ENCODE peak calls at places on chromosomes 13 and 19, in five cellular contexts. One of them, this sample, is unnamed.
A peak's percentile ranks its signal among the peaks of the same experiment; 100 is the strongest.

GRCh38 chr13:110610955-110611595 is 4.3 kb upstream of the NAXD start:
- DNase-seq in CD4-positive, CD25-positive, alpha-beta regulatory T cell: no peak
- DNase-seq in tibial artery: no peak
- DNase-seq in colonic mucosa: no peak
- DNase-seq in upper lobe of left lung: no peak
- DNase-seq in this sample: no peak

GRCh38 chr19:6767357-6768235 is at the start of gene SH2D3A:
- DNase-seq in CD4-positive, CD25-positive, alpha-beta regulatory T cell: peak; percentile 94
- DNase-seq in tibial artery: no peak
- DNase-seq in colonic mucosa: peak; percentile 98
- DNase-seq in upper lobe of left lung: peak; percentile 97
- DNase-seq in this sample: peak; percentile 96

GRCh38 chr19:4224470-4224869 is 4.9 kb upstream of the EBI3 start:
- DNase-seq in CD4-positive, CD25-positive, alpha-beta regulatory T cell: no peak
- DNase-seq in tibial artery: no peak
- DNase-seq in colonic mucosa: no peak
- DNase-seq in upper lobe of left lung: no peak
- DNase-seq in this sample: no peak

GRCh38 chr13:65926750-65927171 is 1303.4 kb downstream of the PCDH9 start:
- DNase-seq in CD4-positive, CD25-positive, alpha-beta regulatory T cell: no peak
- DNase-seq in tibial artery: no peak
- DNase-seq in colonic mucosa: peak; percentile 20
- DNase-seq in upper lobe of left lung: peak; percentile 13
- DNase-seq in this sample: peak; percentile 63

GRCh38 chr19:44626067-44626624 is 12.8 kb downstream of the IGSF23 start:
- DNase-seq in CD4-positive, CD25-positive, alpha-beta regulatory T cell: no peak
- DNase-seq in tibial artery: no peak
- DNase-seq in colonic mucosa: no peak
- DNase-seq in upper lobe of left lung: no peak
- DNase-seq in this sample: no peak

GRCh38 chr19:5691205-5691929 is 1.3 kb downstream of the RPL36 start:
- DNase-seq in CD4-positive, CD25-positive, alpha-beta regulatory T cell: peak; percentile 43
- DNase-seq in tibial artery: no peak
- DNase-seq in colonic mucosa: peak; percentile 85
- DNase-seq in upper lobe of left lung: peak; percentile 87
- DNase-seq in this sample: peak; percentile 78

GRCh38 chr13:32737111-32737571 is 150.9 kb downstream of the PDS5B start:
- DNase-seq in CD4-positive, CD25-positive, alpha-beta regulatory T cell: peak; percentile 49
- DNase-seq in tibial artery: no peak
- DNase-seq in colonic mucosa: no peak
- DNase-seq in upper lobe of left lung: no peak
- DNase-seq in this sample: no peak

GRCh38 chr13:65454403-65454802 is 1775.7 kb downstream of the PCDH9 start:
- DNase-seq in CD4-positive, CD25-positive, alpha-beta regulatory T cell: no peak
- DNase-seq in tibial artery: no peak
- DNase-seq in colonic mucosa: no peak
- DNase-seq in upper lobe of left lung: no peak
- DNase-seq in this sample: no peak

GRCh38 chr19:41407271-41407670 is 9.7 kb downstream of the BCKDHA start:
- DNase-seq in CD4-positive, CD25-positive, alpha-beta regulatory T cell: no peak
- DNase-seq in tibial artery: no peak
- DNase-seq in colonic mucosa: no peak
- DNase-seq in upper lobe of left lung: no peak
- DNase-seq in this sample: no peak

GRCh38 chr19:55279773-55280643 is at the start of gene HSPBP1:
- DNase-seq in CD4-positive, CD25-positive, alpha-beta regulatory T cell: peak; percentile 95
- DNase-seq in tibial artery: peak; percentile 95
- DNase-seq in colonic mucosa: peak; percentile 97
- DNase-seq in upper lobe of left lung: peak; percentile 99
- DNase-seq in this sample: peak; percentile 96

GRCh38 chr13:44930907-44931676 is 58.2 kb downstream of the NUFIP1 start:
- DNase-seq in CD4-positive, CD25-positive, alpha-beta regulatory T cell: no peak
- DNase-seq in tibial artery: no peak
- DNase-seq in colonic mucosa: no peak
- DNase-seq in upper lobe of left lung: no peak
- DNase-seq in this sample: no peak

GRCh38 chr19:56367829-56368711 is 25.3 kb downstream of the ZNF582 start:
- DNase-seq in CD4-positive, CD25-positive, alpha-beta regulatory T cell: peak; percentile 69
- DNase-seq in tibial artery: peak; percentile 94
- DNase-seq in colonic mucosa: peak; percentile 89
- DNase-seq in upper lobe of left lung: peak; percentile 96
- DNase-seq in this sample: peak; percentile 95

GRCh38 chr13:110396913-110397379 is 89.9 kb downstream of the COL4A2 start:
- DNase-seq in CD4-positive, CD25-positive, alpha-beta regulatory T cell: no peak
- DNase-seq in tibial artery: peak; percentile 98
- DNase-seq in colonic mucosa: peak; percentile 52
- DNase-seq in upper lobe of left lung: no peak
- DNase-seq in this sample: no peak

GRCh38 chr13:66635526-66635925 is 594.6 kb downstream of the PCDH9 start:
- DNase-seq in CD4-positive, CD25-positive, alpha-beta regulatory T cell: no peak
- DNase-seq in tibial artery: no peak
- DNase-seq in colonic mucosa: no peak
- DNase-seq in upper lobe of left lung: no peak
- DNase-seq in this sample: no peak

GRCh38 chr19:45960595-45961235 is 12.9 kb downstream of the NOVA2 start:
- DNase-seq in CD4-positive, CD25-positive, alpha-beta regulatory T cell: no peak
- DNase-seq in tibial artery: no peak
- DNase-seq in colonic mucosa: no peak
- DNase-seq in upper lobe of left lung: peak; percentile 43
- DNase-seq in this sample: no peak

GRCh38 chr13:72313546-72313945 is 413.9 kb downstream of the MZT1 start:
- DNase-seq in CD4-positive, CD25-positive, alpha-beta regulatory T cell: no peak
- DNase-seq in tibial artery: no peak
- DNase-seq in colonic mucosa: no peak
- DNase-seq in upper lobe of left lung: no peak
- DNase-seq in this sample: no peak

GRCh38 chr13:91400094-91400462 is 1.7 kb downstream of the GPC5 start:
- DNase-seq in CD4-positive, CD25-positive, alpha-beta regulatory T cell: no peak
- DNase-seq in tibial artery: no peak
- DNase-seq in colonic mucosa: no peak
- DNase-seq in upper lobe of left lung: no peak
- DNase-seq in this sample: no peak
- H3K27me3 ChIP-seq in CD4-positive, CD25-positive, alpha-beta regulatory T cell: peaks cover 36% of the 10 kb centered on the region
- H3K27me3 ChIP-seq in tibial artery: peaks cover 17% of the 10 kb centered on the region
- H3K27me3 ChIP-seq in colonic mucosa: peaks cover 19% of the 10 kb centered on the region
- H3K27me3 ChIP-seq in upper lobe of left lung: no peaks in the 10 kb centered on the region
- H3K27me3 ChIP-seq in this sample: peaks cover 38% of the 10 kb centered on the region

GRCh38 chr13:40064154-40064713 is 408.8 kb downstream of the COG6 start:
- DNase-seq in CD4-positive, CD25-positive, alpha-beta regulatory T cell: no peak
- DNase-seq in tibial artery: no peak
- DNase-seq in colonic mucosa: no peak
- DNase-seq in upper lobe of left lung: no peak
- DNase-seq in this sample: no peak
- H3K27ac ChIP-seq in CD4-positive, CD25-positive, alpha-beta regulatory T cell: no peak overlapping the region
- H3K27ac ChIP-seq in tibial artery: no peak overlapping the region
- H3K27ac ChIP-seq in colonic mucosa: no peak overlapping the region
- H3K27ac ChIP-seq in upper lobe of left lung: no peak overlapping the region
- H3K27ac ChIP-seq in this sample: no peak overlapping the region

GRCh38 chr13:28181413-28181812 is 43.1 kb downstream of the PAN3 start:
- DNase-seq in CD4-positive, CD25-positive, alpha-beta regulatory T cell: no peak
- DNase-seq in tibial artery: no peak
- DNase-seq in colonic mucosa: no peak
- DNase-seq in upper lobe of left lung: no peak
- DNase-seq in this sample: no peak

GRCh38 chr13:28173793-28174192 is 35.4 kb downstream of the PAN3 start:
- DNase-seq in CD4-positive, CD25-positive, alpha-beta regulatory T cell: no peak
- DNase-seq in tibial artery: no peak
- DNase-seq in colonic mucosa: no peak
- DNase-seq in upper lobe of left lung: no peak
- DNase-seq in this sample: no peak

GRCh38 chr13:28177877-28178276 is 39.5 kb downstream of the PAN3 start:
- DNase-seq in CD4-positive, CD25-positive, alpha-beta regulatory T cell: no peak
- DNase-seq in tibial artery: no peak
- DNase-seq in colonic mucosa: no peak
- DNase-seq in upper lobe of left lung: no peak
- DNase-seq in this sample: no peak

GRCh38 chr13:28179974-28180373 is 41.6 kb downstream of the PAN3 start:
- DNase-seq in CD4-positive, CD25-positive, alpha-beta regulatory T cell: no peak
- DNase-seq in tibial artery: no peak
- DNase-seq in colonic mucosa: no peak
- DNase-seq in upper lobe of left lung: no peak
- DNase-seq in this sample: no peak

DNA sequence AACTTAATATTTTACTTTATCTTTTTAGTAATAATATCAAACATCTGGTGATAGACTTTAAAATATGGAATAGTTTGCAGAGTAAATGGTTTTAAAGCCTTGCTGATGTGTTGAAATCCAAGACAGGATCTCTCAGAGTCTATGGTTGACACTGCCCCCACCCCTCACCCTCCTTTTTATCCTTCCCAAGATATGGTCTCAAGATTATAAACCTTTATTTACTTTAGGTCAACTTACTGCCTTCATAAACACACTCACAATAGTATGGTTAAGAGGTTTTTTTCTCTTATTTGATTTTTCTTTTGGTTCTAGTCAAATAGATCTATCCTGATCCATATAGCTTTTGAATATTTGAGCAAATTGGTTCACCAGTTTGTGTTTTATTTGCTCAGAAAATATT is 39.0 kb downstream of the PAN3 start:
- DNase-seq in CD4-positive, CD25-positive, alpha-beta regulatory T cell: no peak
- DNase-seq in tibial artery: no peak
- DNase-seq in colonic mucosa: no peak
- DNase-seq in upper lobe of left lung: no peak
- DNase-seq in this sample: no peak
- H3K4me1 ChIP-seq in CD4-positive, CD25-positive, alpha-beta regulatory T cell: no peaks in the 10 kb centered on the region
- H3K4me1 ChIP-seq in tibial artery: no peaks in the 10 kb centered on the region
- H3K4me1 ChIP-seq in colonic mucosa: no peaks in the 10 kb centered on the region
- H3K4me1 ChIP-seq in upper lobe of left lung: no peaks in the 10 kb centered on the region
- H3K4me1 ChIP-seq in this sample: no peaks in the 10 kb centered on the region

DNA sequence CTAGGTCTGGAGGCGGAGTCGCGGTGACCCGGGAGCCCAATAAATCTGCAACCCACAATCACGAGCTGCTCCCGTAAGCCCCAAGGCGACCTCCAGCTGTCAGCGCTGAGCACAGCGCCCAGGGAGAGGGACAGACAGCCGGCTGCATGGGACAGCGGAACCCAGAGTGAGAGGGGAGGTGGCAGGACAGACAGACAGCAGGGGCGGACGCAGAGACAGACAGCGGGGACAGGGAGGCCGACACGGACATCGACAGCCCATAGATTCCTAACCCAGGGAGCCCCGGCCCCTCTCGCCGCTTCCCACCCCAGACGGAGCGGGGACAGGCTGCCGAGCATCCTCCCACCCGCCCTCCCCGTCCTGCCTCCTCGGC is at the start of gene SLC5A5:
- DNase-seq in CD4-positive, CD25-positive, alpha-beta regulatory T cell: no peak
- DNase-seq in tibial artery: no peak
- DNase-seq in colonic mucosa: no peak
- DNase-seq in upper lobe of left lung: no peak
- DNase-seq in this sample: no peak
- H3K27me3 ChIP-seq in CD4-positive, CD25-positive, alpha-beta regulatory T cell: no peaks in the 10 kb centered on the region
- H3K27me3 ChIP-seq in tibial artery: peaks cover 71% of the 10 kb centered on the region
- H3K27me3 ChIP-seq in colonic mucosa: peaks cover 35% of the 10 kb centered on the region
- H3K27me3 ChIP-seq in upper lobe of left lung: peaks cover 14% of the 10 kb centered on the region
- H3K27me3 ChIP-seq in this sample: peaks cover 47% of the 10 kb centered on the region